ENCODE peak calls at places on chromosomes 16 and 17, in ten cellular contexts. R is GM03348; X is activated CD4-positive, CD25-positive, alpha-beta regulatory T cell treated with anti-CD3 and anti-CD28 coated beads, Interleukin-2, amount 50 U/mL, for 16 hours; V is activated T-cell treated with anti-CD3 and anti-CD28 coated beads, Interleukin-2, amount 50 U/mL, for 72 hours; Q is CD4-positive, alpha-beta memory T cell; M is neural progenitor cell; Z is neural crest cell; K is left ventricle myocardium superior; W is upper lobe of right lung; T is AML-193. A is an unnamed sample.

GRCh38 chr16:87922250-87922871 is 14.0 kb downstream of the CA5A start:
- DNase-seq in R (no peak), X (no peak), V (no peak), Q (no peak), M (no peak), Z (no peak), K (peak; percentile 74), W (no peak), T (no peak), A (no peak)

GRCh38 chr17:8953152-8953885 is 12.2 kb downstream of the PIK3R5 start:
- DNase-seq in R (no peak), X (no peak), V (no peak), Q (peak; percentile 46), M (no peak), Z (no peak), K (no peak), W (no peak), T (no peak), A (no peak)

GRCh38 chr17:15945493-15946209 is 721 bp downstream of the ADORA2B start:
- DNase-seq in R (peak; percentile 32), X (no peak), V (peak; percentile 44), Q (no peak), M (peak; percentile 56), Z (no peak), K (peak; percentile 37), W (peak; percentile 79), T (no peak), A (peak; percentile 71)

GRCh38 chr16:50267651-50268050 is 1.3 kb downstream of the ADCY7 start:
- DNase-seq in R (no peak), X (no peak), V (no peak), Q (no peak), M (no peak), Z (no peak), K (peak; percentile 28), W (peak; percentile 64), T (peak; percentile 55), A (peak; percentile 49)

GRCh38 chr17:39209317-39210092 is 9.4 kb downstream of the RPL19 start:
- DNase-seq in R (peak; percentile 83), X (peak; percentile 44), V (peak; percentile 85), Q (peak; percentile 48), M (peak; percentile 57), Z (no peak), K (peak; percentile 84), W (peak; percentile 92), T (peak; percentile 44), A (peak; percentile 95)

GRCh38 chr17:3049705-3050295 is 13.6 kb downstream of the OR1D5 start:
- DNase-seq in R (no peak), X (no peak), V (no peak), Q (no peak), M (no peak), Z (no peak), K (no peak), W (no peak), T (no peak), A (no peak)

GRCh38 chr17:43832976-43833829 is at the start of gene MPP3:
- DNase-seq in R (peak; percentile 97), X (no peak), V (peak; percentile 59), Q (peak; percentile 47), M (peak; percentile 87), Z (peak; percentile 34), K (peak; percentile 89), W (peak; percentile 85), T (peak; percentile 55), A (peak; percentile 78)

GRCh38 chr17:66466933-66467367 is 164.5 kb downstream of the PRKCA start:
- DNase-seq in R (peak; percentile 91), X (no peak), V (peak; percentile 79), Q (no peak), M (no peak), Z (no peak), K (no peak), W (no peak), T (peak; percentile 85), A (peak; percentile 74)

GRCh38 chr16:69371564-69371963 is 14.2 kb downstream of the TERF2 start:
- DNase-seq in R (no peak), X (no peak), V (no peak), Q (no peak), M (no peak), Z (no peak), K (no peak), W (no peak), T (no peak), A (no peak)

GRCh38 chr17:55005520-55005919 is 37.0 kb downstream of the STXBP4 start:
- DNase-seq in R (peak; percentile 7), X (no peak), V (no peak), Q (no peak), M (peak; percentile 30), Z (no peak), K (no peak), W (no peak), T (peak; percentile 59), A (no peak)

GRCh38 chr17:30379303-30380105 is 777 bp downstream of the CPD start:
- DNase-seq in R (peak; percentile 37), X (no peak), V (peak; percentile 42), Q (peak; percentile 24), M (peak; percentile 49), Z (no peak), K (peak; percentile 41), W (peak; percentile 73), T (no peak), A (peak; percentile 70)

GRCh38 chr17:82369211-82369610 is 2.4 kb upstream of the UTS2R start:
- DNase-seq in R (no peak), X (no peak), V (no peak), Q (no peak), M (no peak), Z (no peak), K (no peak), W (no peak), T (no peak), A (no peak)

GRCh38 chr17:59853168-59853918 is 39.4 kb downstream of the TUBD1 start:
- DNase-seq in R (no peak), X (peak; percentile 50), V (peak; percentile 58), Q (peak; percentile 69), M (peak; percentile 16), Z (peak; percentile 11), K (no peak), W (no peak), T (no peak), A (peak; percentile 65)

GRCh38 chr17:39014795-39015545 is 47.8 kb upstream of the FBXO47 start:
- DNase-seq in R (no peak), X (no peak), V (no peak), Q (no peak), M (no peak), Z (no peak), K (no peak), W (peak; percentile 67), T (peak; percentile 74), A (no peak)

GRCh38 chr17:75388476-75389030 is 16.9 kb downstream of the GRB2 start:
- DNase-seq in R (no peak), X (no peak), V (no peak), Q (no peak), M (no peak), Z (no peak), K (no peak), W (no peak), T (no peak), A (no peak)

A was measured in sigmoid colon.